ENCODE peak calls at places on chromosomes 2 and 18, in five cellular contexts. H, A, M, I and T are unnamed samples.

GRCh38 chr2:7030810-7031209 is 113.6 kb downstream of the RNF144A start:
- DNase-seq in A (no peak), H (no peak), I (no peak), M (no peak), T (no peak)

GRCh38 chr2:231190531-231191197 is 7.8 kb upstream of the ARMC9 start:
- DNase-seq in H (peak; percentile 82), A (peak; percentile 92), I (no peak), M (peak; percentile 60), T (no peak)

GRCh38 chr18:11154983-11155759 is 5.8 kb upstream of the PIEZO2 start:
- DNase-seq in H (no peak), A (no peak), M (no peak), I (no peak), T (no peak)

GRCh38 chr2:108215794-108216211 is 24.0 kb upstream of the SULT1C3 start:
- DNase-seq in H (no peak), M (peak; percentile 56), I (no peak), A (peak; percentile 65), T (no peak)

GRCh38 chr2:18900691-18901113 is 311.3 kb upstream of the NT5C1B start:
- DNase-seq in I (no peak), M (no peak), H (peak; percentile 19), A (no peak), T (no peak)

GRCh38 chr18:26103579-26103978 is 13.2 kb upstream of the SS18 start:
- DNase-seq in M (no peak), A (peak; percentile 87), I (no peak), H (no peak), T (peak; percentile 12)

GRCh38 chr2:48199076-48199475 is 292.8 kb upstream of the FBXO11 start:
- DNase-seq in M (no peak), I (no peak), H (no peak), A (no peak), T (no peak)

GRCh38 chr2:239157766-239158165 is 243.1 kb downstream of the HDAC4 start:
- DNase-seq in H (peak; percentile 28), A (peak; percentile 80), M (peak; percentile 74), I (no peak), T (no peak)

GRCh38 chr18:45723921-45724320 is at the start of gene SLC14A1:
- DNase-seq in A (peak; percentile 33), M (no peak), H (no peak), I (no peak), T (no peak)

GRCh38 chr18:23377669-23378469 is 75.2 kb upstream of the RIOK3 start:
- DNase-seq in H (no peak), I (no peak), A (no peak), M (no peak), T (no peak)

GRCh38 chr2:168992591-168993349 is 38.4 kb downstream of the ABCB11 start:
- DNase-seq in M (no peak), I (no peak), A (no peak), H (no peak), T (no peak)

GRCh38 chr2:136248242-136248641 is 130.3 kb upstream of the CXCR4 start:
- DNase-seq in I (no peak), M (no peak), A (no peak), H (no peak), T (no peak)

GRCh38 chr2:55282110-55282917 is 13.3 kb upstream of the MTIF2 start:
- DNase-seq in I (peak; percentile 34), H (peak; percentile 91), M (peak; percentile 92), A (peak; percentile 88), T (peak; percentile 87)

GRCh38 chr2:238727585-238728321 is 120.1 kb upstream of the TWIST2 start:
- DNase-seq in A (no peak), M (no peak), H (peak; percentile 69), I (no peak), T (no peak)

GRCh38 chr2:236718207-236718992 is 148.8 kb downstream of the ACKR3 start:
- DNase-seq in I (no peak), M (no peak), H (no peak), A (no peak), T (no peak)

GRCh38 chr2:20232837-20233207 is 7.9 kb upstream of the SDC1 start:
- DNase-seq in I (no peak), H (no peak), M (no peak), A (peak; percentile 48), T (no peak)

GRCh38 chr2:205865794-205866490 is 183.6 kb downstream of the NRP2 start:
- DNase-seq in M (no peak), I (no peak), H (no peak), A (no peak), T (no peak)

GRCh38 chr2:191382801-191383200 is 137.6 kb downstream of the MYO1B start:
- DNase-seq in I (no peak), A (no peak), M (peak; percentile 79), H (no peak), T (no peak)

GRCh38 chr2:176491172-176491904 is 222.1 kb downstream of the MTX2 start:
- DNase-seq in I (peak; percentile 6), A (no peak), M (peak; percentile 26), H (peak; percentile 69), T (no peak)
- H3K4me1 ChIP-seq in I (peaks cover 58% of the 10 kb centered on the region), A (no peaks in the 10 kb centered on the region), M (peaks cover 8% of the 10 kb centered on the region), H (peaks cover 15% of the 10 kb centered on the region), T (no peaks in the 10 kb centered on the region)

GRCh38 chr18:74508821-74509225 is 12.7 kb downstream of the CNDP2 start:
- DNase-seq in M (peak; percentile 27), A (peak; percentile 80), H (no peak), I (no peak), T (no peak)
- H3K36me3 ChIP-seq in M (peaks cover 74% of the 10 kb centered on the region), A (peaks cover 81% of the 10 kb centered on the region), H (peaks cover 98% of the 10 kb centered on the region), I (peaks cover 70% of the 10 kb centered on the region), T (peaks cover 89% of the 10 kb centered on the region)

DNA sequence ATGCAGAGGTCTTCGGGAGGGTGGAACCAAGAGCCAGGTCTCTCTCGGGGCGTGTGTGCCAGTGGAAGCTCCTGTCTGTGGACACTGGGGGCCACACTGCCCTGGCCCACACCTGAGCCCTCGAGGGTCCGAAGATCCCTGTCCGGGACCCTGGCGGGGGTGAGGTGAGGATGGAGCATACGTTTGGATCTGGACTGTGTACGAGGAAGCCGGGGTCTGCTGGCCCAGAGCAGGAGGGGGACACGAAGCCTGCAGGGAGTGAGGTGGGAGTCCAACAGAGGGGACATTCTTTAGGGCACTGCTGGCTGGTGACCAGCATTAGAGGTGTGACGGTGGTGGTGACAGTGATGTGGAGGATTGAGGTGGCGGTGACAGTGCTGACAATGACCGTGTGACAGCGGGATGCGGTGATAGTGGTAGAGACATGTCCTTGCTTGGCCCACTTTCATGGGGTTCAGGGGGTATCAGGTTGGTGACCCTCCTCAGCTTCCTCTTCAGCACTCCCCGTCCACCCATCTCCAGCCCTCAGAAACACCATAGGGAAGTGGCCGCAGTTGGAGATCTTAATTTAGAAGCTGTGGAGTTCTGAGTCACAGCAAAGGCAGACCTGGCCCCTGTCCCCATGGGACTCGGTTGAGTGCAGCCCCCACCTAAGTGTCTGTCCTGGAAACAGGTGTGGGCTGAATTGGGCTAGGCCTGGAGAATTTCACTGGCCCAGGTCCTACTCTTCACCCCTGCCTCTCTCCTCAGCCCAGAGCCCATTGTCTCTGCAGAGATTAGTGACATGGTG is 252.0 kb downstream of the DYSF start:
- DNase-seq in A (no peak), I (no peak), H (no peak), M (no peak), T (no peak)
- H3K4me1 ChIP-seq in A (no peaks in the 10 kb centered on the region), I (no peaks in the 10 kb centered on the region), H (peaks cover 35% of the 10 kb centered on the region), M (peaks cover 12% of the 10 kb centered on the region), T (no peaks in the 10 kb centered on the region)

GRCh38 chr18:56035546-56035945 is 447.6 kb upstream of the TCF4 start:
- DNase-seq in M (no peak), I (no peak), A (no peak), H (no peak), T (no peak)

GRCh38 chr18:56036673-56037072 is 448.7 kb upstream of the TCF4 start:
- DNase-seq in A (no peak), M (no peak), I (no peak), H (no peak), T (no peak)

GRCh38 chr18:56030060-56030459 is 442.1 kb upstream of the TCF4 start:
- DNase-seq in A (no peak), H (no peak), M (no peak), I (no peak), T (no peak)

GRCh38 chr18:56038258-56039030 is 450.5 kb upstream of the TCF4 start:
- DNase-seq in M (no peak), H (no peak), I (no peak), A (no peak), T (no peak)

DNA sequence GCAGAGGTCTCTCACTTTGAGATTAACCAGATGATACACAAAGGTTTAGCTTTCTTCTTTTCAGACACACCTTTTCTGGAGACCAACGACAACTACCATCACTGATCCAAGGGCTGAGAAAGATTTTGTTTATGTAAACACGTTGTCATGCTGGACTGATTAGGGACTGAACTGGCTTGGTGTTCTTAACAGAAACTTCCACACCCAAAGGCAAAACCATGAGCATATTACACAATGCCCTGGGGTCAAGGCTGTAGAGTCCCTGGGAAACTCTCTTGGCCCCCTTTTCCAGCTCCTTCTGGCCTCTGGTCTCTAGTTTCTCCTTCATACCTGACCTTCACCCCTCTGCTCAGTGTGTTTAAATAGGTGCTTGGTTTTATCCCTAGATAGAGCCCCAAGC is 447.0 kb upstream of the TCF4 start:
- DNase-seq in I (no peak), A (no peak), H (no peak), M (no peak), T (no peak)
- H3K36me3 ChIP-seq in I (no peaks in the 10 kb centered on the region), A (no peaks in the 10 kb centered on the region), H (no peaks in the 10 kb centered on the region), M (no peaks in the 10 kb centered on the region), T (no peaks in the 10 kb centered on the region)

GRCh38 chr2:234846589-234847363 is 105.0 kb upstream of the SH3BP4 start:
- DNase-seq in M (no peak), H (no peak), I (no peak), A (no peak), T (no peak)
- H3K4me1 ChIP-seq in M (peaks cover 14% of the 10 kb centered on the region), H (no peaks in the 10 kb centered on the region), I (no peaks in the 10 kb centered on the region), A (no peaks in the 10 kb centered on the region), T (no peaks in the 10 kb centered on the region)

GRCh38 chr2:189467160-189467559 is 25.9 kb downstream of the WDR75 start:
- DNase-seq in M (no peak), H (no peak), I (no peak), A (no peak), T (no peak)
- H3K36me3 ChIP-seq in M (peaks cover 46% of the 10 kb centered on the region), H (peaks cover 99% of the 10 kb centered on the region), I (peaks cover 47% of the 10 kb centered on the region), A (peaks cover 94% of the 10 kb centered on the region), T (peaks cover 84% of the 10 kb centered on the region)

GRCh38 chr2:8518986-8519669 is 162.7 kb upstream of the ID2 start:
- DNase-seq in A (no peak), I (no peak), M (no peak), H (no peak), T (no peak)
- H3K4me1 ChIP-seq in A (no peaks in the 10 kb centered on the region), I (peaks cover 10% of the 10 kb centered on the region), M (peaks cover 12% of the 10 kb centered on the region), H (no peaks in the 10 kb centered on the region), T (peaks cover 72% of the 10 kb centered on the region)